ENCODE peak calls at places on chromosomes 5 and 9, in four cellular contexts. P is tibial nerve, N is A549, K is fibroblast of lung. M is an unnamed sample.

GRCh38 chr5:54363669-54364068 is 53.3 kb upstream of the ARL15 start:
- DNase-seq in P (no peak), N (no peak), K (no peak), M (no peak)

GRCh38 chr9:114423181-114423580 is 35.4 kb upstream of the AKNA start:
- DNase-seq in P (no peak), N (no peak), K (no peak), M (no peak)

GRCh38 chr5:20601678-20602100 is 613.7 kb upstream of the CDH18 start:
- DNase-seq in P (no peak), N (no peak), K (peak; percentile 33), M (no peak)

GRCh38 chr9:137788561-137789294 is 88.9 kb upstream of the CACNA1B start:
- DNase-seq in P (no peak), N (no peak), K (no peak), M (no peak)

GRCh38 chr9:120569556-120569955 is 10.4 kb downstream of the CDK5RAP2 start:
- DNase-seq in P (no peak), N (no peak), K (no peak), M (no peak)

GRCh38 chr5:60960591-60960990 is 15.6 kb downstream of the NDUFAF2 start:
- DNase-seq in P (no peak), N (no peak), K (peak; percentile 57), M (no peak)

GRCh38 chr5:173916233-173916632 is 28.1 kb downstream of the CPEB4 start:
- DNase-seq in P (no peak), N (no peak), K (no peak), M (no peak)

GRCh38 chr5:163503106-163504090 is 2.0 kb upstream of the MAT2B start:
- DNase-seq in P (no peak), N (peak; percentile 54), K (peak; percentile 94), M (peak; percentile 71)

GRCh38 chr5:135642179-135642505 is 63.4 kb upstream of the CXCL14 start:
- DNase-seq in P (no peak), N (no peak), K (no peak), M (no peak)

GRCh38 chr9:81390802-81391456 is 298.4 kb downstream of the TLE1 start:
- DNase-seq in P (no peak), N (no peak), K (no peak), M (no peak)

GRCh38 chr5:33228149-33228548 is 212.6 kb upstream of the TARS1 start:
- DNase-seq in P (no peak), N (no peak), K (no peak), M (no peak)

GRCh38 chr5:73985145-73985544 is 359.1 kb downstream of the ARHGEF28 start:
- DNase-seq in P (no peak), N (peak; percentile 25), K (peak; percentile 10), M (no peak)

GRCh38 chr9:82152181-82152580 is 163.6 kb downstream of the SPATA31D1 start:
- DNase-seq in P (no peak), N (no peak), K (peak; percentile 51), M (no peak)

GRCh38 chr9:133735415-133735775 is 2.8 kb downstream of the SARDH start:
- DNase-seq in P (no peak), N (no peak), K (no peak), M (no peak)

DNA sequence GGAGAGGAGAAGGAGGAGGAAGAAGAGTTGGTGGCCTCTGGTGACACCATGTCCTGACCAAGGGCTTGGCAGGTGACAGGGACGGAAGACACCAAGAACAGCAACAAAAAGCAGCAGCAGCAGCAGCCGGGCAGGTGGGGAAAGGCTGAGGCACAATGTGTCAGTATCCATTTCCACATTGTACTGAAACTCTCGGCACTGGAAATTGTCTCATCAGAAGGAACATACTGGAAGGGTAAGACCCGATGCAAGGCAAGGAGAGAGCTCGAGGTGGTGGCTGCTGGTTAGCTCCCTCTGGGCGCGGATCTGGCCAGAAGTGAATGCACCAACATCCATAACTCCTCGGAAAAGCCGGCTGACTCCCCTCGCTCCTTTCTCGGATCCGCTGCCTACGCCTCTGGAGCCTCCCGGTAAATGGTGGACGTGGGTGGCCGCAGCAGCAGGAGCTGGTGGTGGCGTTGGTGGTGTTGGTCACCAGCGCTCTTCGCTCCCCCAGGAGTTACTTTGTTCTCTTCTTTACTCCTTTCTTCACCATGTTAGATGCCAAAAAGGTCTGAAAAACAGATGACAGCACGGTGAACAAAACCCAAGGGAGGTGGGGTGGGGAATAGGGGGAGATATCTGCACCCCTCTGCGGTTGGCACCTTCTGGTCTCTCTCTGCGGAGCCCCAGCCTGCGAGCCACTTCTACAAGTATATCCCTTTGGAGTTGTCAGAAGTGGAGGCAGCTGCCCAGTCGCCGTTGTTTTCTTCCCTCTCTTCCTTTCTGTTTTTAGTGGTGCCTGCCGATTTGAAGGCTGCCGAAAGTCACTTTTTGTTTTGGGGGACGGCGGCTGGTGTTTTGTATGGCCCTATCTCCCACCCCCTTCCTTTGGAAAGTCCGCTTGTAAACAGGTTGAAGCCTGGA is 463 bp downstream of the FGF10 start:
- DNase-seq in P (no peak), N (no peak), K (peak; percentile 47), M (no peak)
- H3K4me3 ChIP-seq in P (peak overlapping the region; percentile 37), N (peak overlapping the region; percentile 19), K (peak overlapping the region; percentile 71), M (peak overlapping the region; percentile 59)

GRCh38 chr9:34373749-34374148 is 2.9 kb downstream of the MYORG start:
- DNase-seq in P (no peak), N (no peak), K (no peak), M (no peak)

GRCh38 chr9:34372598-34373011 is 4.1 kb downstream of the MYORG start:
- DNase-seq in P (no peak), N (no peak), K (no peak), M (no peak)

GRCh38 chr9:34370970-34371880 is 5.5 kb downstream of the MYORG start:
- DNase-seq in P (no peak), N (no peak), K (peak; percentile 11), M (no peak)

GRCh38 chr9:34371886-34372597 is 4.7 kb downstream of the MYORG start:
- DNase-seq in P (no peak), N (no peak), K (no peak), M (no peak)

DNA sequence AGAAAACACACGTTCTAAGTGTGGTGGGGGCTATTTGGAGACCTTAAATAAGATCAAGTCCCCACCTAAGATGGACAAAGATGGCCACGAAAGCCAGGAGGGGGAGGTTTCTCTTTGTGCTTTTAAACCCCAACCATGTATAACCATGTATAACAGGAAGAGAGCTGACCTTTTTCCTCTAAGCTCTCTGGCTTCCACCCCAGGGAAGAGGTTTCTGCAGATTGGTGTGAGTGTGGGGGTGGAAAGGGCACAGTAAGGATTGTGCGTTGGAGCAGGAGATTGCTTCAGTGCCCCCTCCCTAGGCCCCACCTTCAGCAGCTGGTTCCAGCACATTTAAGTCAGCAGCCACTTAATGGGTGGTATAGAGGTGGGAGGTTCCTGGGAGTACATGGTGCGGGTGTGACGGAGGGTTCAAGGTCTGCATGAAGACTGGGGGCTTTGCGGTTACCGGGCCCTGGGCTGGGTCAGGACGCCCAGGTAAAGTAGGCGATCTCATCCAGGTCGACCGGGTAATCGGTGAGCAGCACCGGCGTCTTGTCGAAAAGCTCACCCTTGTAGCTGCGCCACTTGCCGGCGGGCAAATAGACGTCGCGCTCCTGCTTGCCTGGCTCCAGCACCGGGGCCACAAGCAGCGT is 6.2 kb downstream of the MYORG start:
- DNase-seq in P (no peak), N (no peak), K (no peak), M (no peak)
- H3K27ac ChIP-seq in P (no peak overlapping the region), N (no peak overlapping the region), K (no peak overlapping the region), M (no peak overlapping the region)

GRCh38 chr5:39213437-39214207 is 5.7 kb downstream of the FYB1 start:
- DNase-seq in P (no peak), N (no peak), K (no peak), M (no peak)
- H3K4me1 ChIP-seq in P (no peaks in the 10 kb centered on the region), N (peaks cover 7% of the 10 kb centered on the region), K (no peaks in the 10 kb centered on the region), M (no peaks in the 10 kb centered on the region)

DNA sequence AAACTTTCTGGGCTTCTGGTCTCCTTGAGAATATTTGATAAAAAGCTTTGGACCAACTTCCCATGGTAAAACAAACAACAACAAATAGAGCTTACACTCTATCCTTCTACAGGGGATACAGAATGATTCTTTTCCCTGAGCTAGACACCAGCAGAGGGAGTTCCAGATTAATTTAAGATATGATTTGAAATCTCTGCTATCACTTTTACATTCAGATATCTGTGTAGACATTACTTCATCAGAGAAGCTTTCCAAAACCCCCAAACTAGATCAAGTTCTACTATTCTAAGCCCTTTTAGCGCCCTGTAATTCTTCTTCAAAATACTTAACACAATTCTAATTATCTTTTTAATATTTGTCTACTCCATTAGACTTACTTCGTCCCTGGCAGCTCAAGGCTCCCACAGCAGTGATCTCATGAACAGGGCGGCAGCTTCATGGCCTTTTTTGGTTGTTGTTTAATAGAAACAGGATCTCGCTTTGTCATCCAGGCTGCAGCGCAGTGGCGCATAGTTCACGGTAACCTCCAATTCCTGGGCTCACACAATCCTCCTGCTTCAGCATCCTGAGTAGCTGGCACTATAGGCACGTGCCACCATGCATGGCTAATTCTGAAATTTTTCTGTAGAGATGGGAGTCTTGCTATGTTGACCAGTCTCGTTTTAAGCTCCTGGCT is 938 bp upstream of the GALNT12 start:
- DNase-seq in P (no peak), N (no peak), K (peak; percentile 40), M (no peak)
- H3K4me3 ChIP-seq in P (no peak overlapping the region), N (no peak overlapping the region), K (no peak overlapping the region), M (peak overlapping the region; percentile 62)

DNA sequence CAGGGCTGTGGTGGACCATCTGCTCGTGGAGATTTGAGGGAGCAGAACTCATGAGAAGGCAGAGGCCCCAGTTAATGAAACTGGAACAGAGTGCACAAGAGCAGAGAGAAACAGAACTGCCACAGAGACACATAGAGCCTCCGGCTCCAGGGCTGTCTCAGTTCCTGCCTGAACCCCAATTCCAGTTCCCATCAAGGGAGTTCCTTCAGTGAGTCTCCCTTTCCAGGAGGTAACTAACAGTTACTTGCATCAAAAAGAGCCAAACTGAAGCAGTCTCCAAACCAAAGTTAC is 41.9 kb upstream of the SMIM23 start:
- DNase-seq in P (no peak), N (no peak), K (no peak), M (no peak)
- H3K27ac ChIP-seq in P (no peak overlapping the region), N (no peak overlapping the region), K (no peak overlapping the region), M (no peak overlapping the region)

GRCh38 chr5:180130291-180130869 is 58.8 kb upstream of the RNF130 start:
- DNase-seq in P (no peak), N (no peak), K (no peak), M (no peak)

GRCh38 chr5:180130876-180131740 is 59.5 kb upstream of the RNF130 start:
- DNase-seq in P (no peak), N (no peak), K (no peak), M (no peak)

GRCh38 chr5:180127682-180128670 is 56.4 kb upstream of the RNF130 start:
- DNase-seq in P (no peak), N (no peak), K (no peak), M (no peak)

GRCh38 chr5:180128671-180129261 is 57.2 kb upstream of the RNF130 start:
- DNase-seq in P (no peak), N (no peak), K (no peak), M (no peak)

DNA sequence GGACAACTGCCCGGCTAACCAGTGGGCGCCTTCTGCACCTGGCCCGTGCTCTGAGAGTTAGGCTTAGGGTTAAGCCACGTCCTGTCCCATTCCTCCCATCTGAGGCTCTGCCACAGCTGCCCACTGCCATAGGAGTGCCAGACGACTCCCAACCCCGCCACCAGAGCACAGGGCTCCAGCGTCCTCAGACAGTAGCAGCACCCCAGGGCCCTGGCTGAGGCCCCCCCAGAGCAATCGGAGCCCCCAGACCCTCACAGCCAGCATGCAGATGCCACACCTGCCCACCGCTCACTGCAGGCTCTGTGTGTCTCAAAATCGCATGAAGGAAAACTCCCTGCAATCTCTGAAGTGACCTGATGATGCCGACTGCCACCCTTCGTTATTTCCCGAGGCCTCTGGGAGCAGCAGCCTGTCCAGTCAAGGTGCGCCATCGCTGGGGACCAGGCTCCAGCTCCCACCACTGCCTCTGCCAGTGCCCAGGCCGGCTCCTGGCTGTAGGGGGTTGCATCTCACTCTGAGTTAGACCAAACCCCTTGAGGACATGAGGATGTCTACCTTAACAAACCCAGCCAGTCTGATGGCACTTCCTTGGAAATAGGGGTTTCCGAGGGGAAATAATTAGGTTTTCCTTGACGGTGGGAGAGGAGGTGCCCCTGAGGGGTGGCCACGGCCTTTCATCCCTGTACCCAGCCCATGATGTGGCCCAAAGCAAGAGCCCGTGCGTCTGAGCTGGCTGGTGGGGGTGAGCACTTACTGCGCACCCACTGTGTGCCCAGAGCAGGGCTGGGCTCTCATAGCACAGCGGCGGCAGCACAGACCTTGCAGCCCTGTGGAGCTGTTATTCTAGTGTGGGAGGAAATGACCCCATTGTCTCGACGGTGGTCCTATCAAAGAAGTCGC is 58.0 kb upstream of the RNF130 start:
- DNase-seq in P (no peak), N (no peak), K (no peak), M (no peak)
- H3K4me1 ChIP-seq in P (no peaks in the 10 kb centered on the region), N (peaks cover 9% of the 10 kb centered on the region), K (no peaks in the 10 kb centered on the region), M (no peaks in the 10 kb centered on the region)

M was measured in heart left ventricle.